ENCODE peak calls at places on chromosomes 16 and 17, in ten cellular contexts. One of them, this sample, is unnamed.

GRCh38 chr17:1484586-1485310 is 7.7 kb downstream of the MYO1C start:
- DNase-seq in neural progenitor cell: peak; percentile 80
- DNase-seq in tibial nerve: no peak
- DNase-seq in WTC11: peak; percentile 65
- DNase-seq in fibroblast of lung: peak; percentile 25
- DNase-seq in heart left ventricle: peak; percentile 79
- DNase-seq in lower leg skin: peak; percentile 93
- DNase-seq in A549: peak; percentile 57
- DNase-seq in stomach: peak; percentile 69
- DNase-seq in AG04450: no peak
- DNase-seq in this sample: peak; percentile 61

GRCh38 chr17:55770220-55770870 is 19.5 kb downstream of the PCTP start:
- DNase-seq in A549: peak; percentile 84
- DNase-seq in heart left ventricle: no peak
- DNase-seq in tibial nerve: no peak
- DNase-seq in fibroblast of lung: peak; percentile 53
- DNase-seq in lower leg skin: no peak
- DNase-seq in AG04450: peak; percentile 29
- DNase-seq in neural progenitor cell: peak; percentile 65
- DNase-seq in WTC11: no peak
- DNase-seq in stomach: no peak
- DNase-seq in this sample: no peak

GRCh38 chr16:17921357-17921978 is 415.1 kb downstream of the NPIPA8 start:
- DNase-seq in WTC11: peak; percentile 71
- DNase-seq in AG04450: no peak
- DNase-seq in tibial nerve: no peak
- DNase-seq in fibroblast of lung: no peak
- DNase-seq in heart left ventricle: no peak
- DNase-seq in neural progenitor cell: peak; percentile 40
- DNase-seq in lower leg skin: no peak
- DNase-seq in A549: no peak
- DNase-seq in stomach: no peak
- DNase-seq in this sample: no peak

GRCh38 chr17:30377574-30377973 is 1.2 kb upstream of the CPD start:
- DNase-seq in neural progenitor cell: no peak
- DNase-seq in lower leg skin: no peak
- DNase-seq in fibroblast of lung: no peak
- DNase-seq in WTC11: no peak
- DNase-seq in A549: no peak
- DNase-seq in tibial nerve: no peak
- DNase-seq in heart left ventricle: no peak
- DNase-seq in stomach: no peak
- DNase-seq in AG04450: no peak
- DNase-seq in this sample: no peak

GRCh38 chr16:69179255-69180010 is 7.5 kb upstream of the SNTB2 start:
- DNase-seq in A549: no peak
- DNase-seq in AG04450: peak; percentile 49
- DNase-seq in neural progenitor cell: no peak
- DNase-seq in fibroblast of lung: peak; percentile 90
- DNase-seq in tibial nerve: peak; percentile 85
- DNase-seq in heart left ventricle: peak; percentile 81
- DNase-seq in stomach: peak; percentile 87
- DNase-seq in WTC11: no peak
- DNase-seq in lower leg skin: peak; percentile 90
- DNase-seq in this sample: peak; percentile 68

GRCh38 chr17:39751637-39752036 is 13.9 kb downstream of the GRB7 start:
- DNase-seq in AG04450: no peak
- DNase-seq in neural progenitor cell: no peak
- DNase-seq in A549: no peak
- DNase-seq in WTC11: no peak
- DNase-seq in fibroblast of lung: no peak
- DNase-seq in lower leg skin: peak; percentile 77
- DNase-seq in tibial nerve: no peak
- DNase-seq in heart left ventricle: no peak
- DNase-seq in stomach: no peak
- DNase-seq in this sample: no peak

GRCh38 chr17:21756856-21757619 is 64.7 kb downstream of the KCNJ18 start:
- DNase-seq in neural progenitor cell: no peak
- DNase-seq in tibial nerve: no peak
- DNase-seq in fibroblast of lung: no peak
- DNase-seq in A549: no peak
- DNase-seq in AG04450: no peak
- DNase-seq in heart left ventricle: no peak
- DNase-seq in WTC11: no peak
- DNase-seq in stomach: no peak
- DNase-seq in lower leg skin: peak; percentile 50
- DNase-seq in this sample: no peak

GRCh38 chr17:62981933-62982332 is 15.9 kb downstream of the TANC2 start:
- DNase-seq in fibroblast of lung: peak; percentile 66
- DNase-seq in lower leg skin: no peak
- DNase-seq in WTC11: no peak
- DNase-seq in neural progenitor cell: no peak
- DNase-seq in AG04450: no peak
- DNase-seq in A549: no peak
- DNase-seq in heart left ventricle: no peak
- DNase-seq in stomach: no peak
- DNase-seq in tibial nerve: no peak
- DNase-seq in this sample: no peak

GRCh38 chr17:73706858-73707257 is 62.6 kb upstream of the SDK2 start:
- DNase-seq in WTC11: no peak
- DNase-seq in stomach: no peak
- DNase-seq in fibroblast of lung: no peak
- DNase-seq in lower leg skin: no peak
- DNase-seq in heart left ventricle: no peak
- DNase-seq in tibial nerve: no peak
- DNase-seq in AG04450: no peak
- DNase-seq in A549: no peak
- DNase-seq in neural progenitor cell: no peak
- DNase-seq in this sample: no peak

GRCh38 chr17:48498168-48498840 is 32.5 kb downstream of the HOXB1 start:
- DNase-seq in AG04450: no peak
- DNase-seq in tibial nerve: no peak
- DNase-seq in WTC11: no peak
- DNase-seq in stomach: no peak
- DNase-seq in neural progenitor cell: no peak
- DNase-seq in A549: no peak
- DNase-seq in fibroblast of lung: no peak
- DNase-seq in heart left ventricle: no peak
- DNase-seq in lower leg skin: no peak
- DNase-seq in this sample: no peak

GRCh38 chr16:4081577-4082021 is 34.6 kb downstream of the ADCY9 start:
- DNase-seq in tibial nerve: no peak
- DNase-seq in fibroblast of lung: peak; percentile 25
- DNase-seq in stomach: no peak
- DNase-seq in WTC11: no peak
- DNase-seq in AG04450: no peak
- DNase-seq in heart left ventricle: no peak
- DNase-seq in lower leg skin: peak; percentile 80
- DNase-seq in neural progenitor cell: peak; percentile 13
- DNase-seq in A549: no peak
- DNase-seq in this sample: no peak

GRCh38 chr17:45732926-45733505 is 51.1 kb upstream of the CRHR1 start:
- DNase-seq in fibroblast of lung: no peak
- DNase-seq in tibial nerve: no peak
- DNase-seq in heart left ventricle: no peak
- DNase-seq in lower leg skin: peak; percentile 64
- DNase-seq in AG04450: no peak
- DNase-seq in A549: no peak
- DNase-seq in WTC11: peak; percentile 5
- DNase-seq in neural progenitor cell: no peak
- DNase-seq in stomach: no peak
- DNase-seq in this sample: no peak

GRCh38 chr17:39595928-39596327 is 11.8 kb downstream of the NEUROD2 start:
- DNase-seq in AG04450: no peak
- DNase-seq in stomach: no peak
- DNase-seq in WTC11: no peak
- DNase-seq in neural progenitor cell: no peak
- DNase-seq in A549: no peak
- DNase-seq in heart left ventricle: no peak
- DNase-seq in fibroblast of lung: no peak
- DNase-seq in lower leg skin: no peak
- DNase-seq in tibial nerve: no peak
- DNase-seq in this sample: no peak

GRCh38 chr16:56912746-56913703 is 18.9 kb upstream of the HERPUD1 start:
- DNase-seq in neural progenitor cell: no peak
- DNase-seq in heart left ventricle: no peak
- DNase-seq in AG04450: no peak
- DNase-seq in A549: no peak
- DNase-seq in WTC11: no peak
- DNase-seq in lower leg skin: no peak
- DNase-seq in tibial nerve: peak; percentile 63
- DNase-seq in fibroblast of lung: peak; percentile 74
- DNase-seq in stomach: no peak
- DNase-seq in this sample: no peak

GRCh38 chr16:5025171-5025632 is 8.5 kb downstream of the NAGPA start:
- DNase-seq in A549: peak; percentile 49
- DNase-seq in neural progenitor cell: peak; percentile 86
- DNase-seq in AG04450: no peak
- DNase-seq in tibial nerve: peak; percentile 18
- DNase-seq in stomach: peak; percentile 49
- DNase-seq in fibroblast of lung: no peak
- DNase-seq in heart left ventricle: no peak
- DNase-seq in lower leg skin: no peak
- DNase-seq in WTC11: peak; percentile 85
- DNase-seq in this sample: peak; percentile 50

GRCh38 chr17:63598284-63598683 is 2.4 kb upstream of the TACO1 start:
- DNase-seq in stomach: no peak
- DNase-seq in neural progenitor cell: no peak
- DNase-seq in WTC11: no peak
- DNase-seq in fibroblast of lung: peak; percentile 21
- DNase-seq in AG04450: no peak
- DNase-seq in lower leg skin: no peak
- DNase-seq in tibial nerve: no peak
- DNase-seq in heart left ventricle: no peak
- DNase-seq in A549: no peak
- DNase-seq in this sample: no peak

DNA sequence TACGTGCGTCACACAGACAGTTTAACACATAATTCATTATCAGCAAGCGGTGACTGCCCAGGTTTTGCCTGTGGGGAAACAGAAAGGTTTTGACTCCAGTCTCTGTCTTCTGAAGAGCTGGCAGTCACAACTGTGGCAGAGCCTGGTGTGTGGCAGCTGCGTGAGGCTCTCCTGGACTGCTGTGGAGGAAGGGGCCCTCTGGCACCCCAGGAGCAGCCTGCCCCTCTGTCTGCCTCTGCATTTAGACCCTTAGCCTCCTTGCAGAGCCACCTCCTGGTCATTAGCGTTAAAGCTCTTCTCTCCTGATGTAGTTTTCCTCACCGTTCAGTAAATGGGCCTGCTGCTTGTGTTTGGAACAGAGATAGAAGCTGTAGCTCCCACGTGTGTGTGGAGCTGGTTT is 10.9 kb downstream of the RAB40C start:
- DNase-seq in fibroblast of lung: no peak
- DNase-seq in AG04450: no peak
- DNase-seq in stomach: no peak
- DNase-seq in heart left ventricle: no peak
- DNase-seq in tibial nerve: no peak
- DNase-seq in A549: no peak
- DNase-seq in lower leg skin: no peak
- DNase-seq in neural progenitor cell: peak; percentile 50
- DNase-seq in WTC11: no peak
- DNase-seq in this sample: no peak
- TF ChIP-seq CTCF in fibroblast of lung: no peak
- TF ChIP-seq CTCF in AG04450: peak; percentile 23
- TF ChIP-seq CTCF in stomach: no peak
- TF ChIP-seq CTCF in heart left ventricle: no peak
- TF ChIP-seq CTCF in tibial nerve: no peak
- TF ChIP-seq CTCF in A549: peak; percentile 19
- TF ChIP-seq CTCF in lower leg skin: no peak
- TF ChIP-seq CTCF in neural progenitor cell: peak; percentile 47
- TF ChIP-seq CTCF in WTC11: no peak
- TF ChIP-seq CTCF in this sample: no peak

GRCh38 chr16:53007095-53007494 is 45.6 kb downstream of the CHD9NB start:
- DNase-seq in tibial nerve: no peak
- DNase-seq in fibroblast of lung: no peak
- DNase-seq in neural progenitor cell: peak; percentile 23
- DNase-seq in WTC11: peak; percentile 20
- DNase-seq in AG04450: no peak
- DNase-seq in lower leg skin: no peak
- DNase-seq in heart left ventricle: no peak
- DNase-seq in A549: no peak
- DNase-seq in stomach: no peak
- DNase-seq in this sample: no peak
- TF ChIP-seq CTCF in tibial nerve: no peak
- TF ChIP-seq CTCF in fibroblast of lung: no peak
- TF ChIP-seq CTCF in neural progenitor cell: peak; percentile 32
- TF ChIP-seq CTCF in WTC11: no peak
- TF ChIP-seq CTCF in AG04450: no peak
- TF ChIP-seq CTCF in lower leg skin: no peak
- TF ChIP-seq CTCF in heart left ventricle: no peak
- TF ChIP-seq CTCF in A549: no peak
- TF ChIP-seq CTCF in stomach: no peak
- TF ChIP-seq CTCF in this sample: no peak

GRCh38 chr16:31298958-31299357 is 39.2 kb downstream of the ITGAM start:
- DNase-seq in heart left ventricle: no peak
- DNase-seq in WTC11: no peak
- DNase-seq in fibroblast of lung: no peak
- DNase-seq in AG04450: no peak
- DNase-seq in lower leg skin: no peak
- DNase-seq in neural progenitor cell: no peak
- DNase-seq in stomach: no peak
- DNase-seq in tibial nerve: no peak
- DNase-seq in A549: no peak
- DNase-seq in this sample: no peak
- TF ChIP-seq CTCF in heart left ventricle: no peak
- TF ChIP-seq CTCF in WTC11: no peak
- TF ChIP-seq CTCF in fibroblast of lung: no peak
- TF ChIP-seq CTCF in AG04450: peak; percentile 19
- TF ChIP-seq CTCF in lower leg skin: no peak
- TF ChIP-seq CTCF in neural progenitor cell: peak; percentile 16
- TF ChIP-seq CTCF in stomach: no peak
- TF ChIP-seq CTCF in tibial nerve: no peak
- TF ChIP-seq CTCF in A549: peak; percentile 44
- TF ChIP-seq CTCF in this sample: peak; percentile 32

DNA sequence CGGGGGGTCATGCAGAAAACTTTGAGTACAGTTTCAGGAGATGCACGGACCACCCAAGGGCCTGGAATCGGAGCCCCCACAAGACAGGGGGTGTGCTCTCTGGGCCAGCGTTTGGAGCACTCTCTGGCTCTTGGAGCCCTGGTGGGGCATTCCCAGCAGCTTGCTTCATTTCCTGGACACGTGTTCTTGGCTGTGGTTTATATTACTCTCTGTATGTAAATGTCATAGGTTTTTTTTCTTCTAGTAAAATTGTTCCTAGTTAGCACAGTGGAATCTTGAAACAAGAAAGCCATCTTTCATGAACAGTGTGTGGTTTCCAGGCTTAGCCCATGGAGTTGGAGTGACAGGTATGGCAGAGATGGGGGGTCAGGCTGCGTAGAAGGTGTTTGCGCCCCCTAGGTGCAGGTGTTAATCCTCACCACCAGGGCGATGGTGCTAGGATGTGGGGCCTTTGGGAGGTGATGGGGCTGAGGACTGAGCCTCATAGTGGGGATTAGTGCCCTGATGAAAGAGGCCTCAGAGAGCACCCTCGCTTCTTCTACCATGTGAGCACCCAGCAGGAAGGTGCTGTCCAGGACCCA is 79.8 kb downstream of the JPH3 start:
- DNase-seq in neural progenitor cell: peak; percentile 33
- DNase-seq in tibial nerve: no peak
- DNase-seq in lower leg skin: no peak
- DNase-seq in fibroblast of lung: peak; percentile 66
- DNase-seq in AG04450: peak; percentile 48
- DNase-seq in A549: peak; percentile 46
- DNase-seq in heart left ventricle: no peak
- DNase-seq in stomach: no peak
- DNase-seq in WTC11: peak; percentile 75
- DNase-seq in this sample: no peak
- TF ChIP-seq CTCF in neural progenitor cell: peak; percentile 47
- TF ChIP-seq CTCF in tibial nerve: no peak
- TF ChIP-seq CTCF in lower leg skin: no peak
- TF ChIP-seq CTCF in fibroblast of lung: peak; percentile 20
- TF ChIP-seq CTCF in AG04450: peak; percentile 45
- TF ChIP-seq CTCF in A549: no peak
- TF ChIP-seq CTCF in heart left ventricle: no peak
- TF ChIP-seq CTCF in stomach: no peak
- TF ChIP-seq CTCF in WTC11: peak; percentile 66
- TF ChIP-seq CTCF in this sample: peak; percentile 12